ENCODE peak calls at places on chromosomes 6 and 20, in six cellular contexts. R is body of pancreas, C is left lung, K is endothelial cell of umbilical vein, Y is esophagus squamous epithelium, T is IMR-90. O is an unnamed sample.

GRCh38 chr6:71589254-71589653 is 297.1 kb upstream of the RIMS1 start:
- DNase-seq in R (no peak), C (no peak), K (no peak), Y (no peak), T (no peak), O (no peak)

GRCh38 chr20:19738936-19739335 is 19.1 kb upstream of the RIN2 start:
- DNase-seq in R (no peak), C (no peak), K (no peak), Y (no peak), T (no peak), O (no peak)

GRCh38 chr6:111997863-111998191 is 56.1 kb upstream of the CCN6 start:
- DNase-seq in R (peak; percentile 26), C (no peak), K (no peak), Y (no peak), T (no peak), O (no peak)

GRCh38 chr6:119482850-119483285 is 133.3 kb upstream of the MAN1A1 start:
- DNase-seq in R (no peak), C (no peak), K (no peak), Y (no peak), T (no peak), O (no peak)

GRCh38 chr20:13995841-13996240 is 525 bp downstream of the MACROD2 start:
- DNase-seq in R (peak; percentile 61), C (peak; percentile 85), K (peak; percentile 12), Y (no peak), T (no peak), O (peak; percentile 62)

GRCh38 chr20:46253391-46253790 is 54.9 kb downstream of the CDH22 start:
- DNase-seq in R (no peak), C (no peak), K (no peak), Y (no peak), T (no peak), O (peak; percentile 29)

GRCh38 chr6:170098428-170099170 is 192.3 kb downstream of the DLL1 start:
- DNase-seq in R (peak; percentile 4), C (no peak), K (no peak), Y (no peak), T (no peak), O (no peak)

GRCh38 chr20:4082406-4083102 is 67.2 kb upstream of the RNF24 start:
- DNase-seq in R (peak; percentile 47), C (peak; percentile 75), K (no peak), Y (no peak), T (peak; percentile 82), O (no peak)

GRCh38 chr6:111804627-111805235 is 68.5 kb downstream of the FYN start:
- DNase-seq in R (no peak), C (no peak), K (peak; percentile 81), Y (no peak), T (peak; percentile 74), O (no peak)

GRCh38 chr6:90109141-90109540 is 187.5 kb downstream of the BACH2 start:
- DNase-seq in R (no peak), C (no peak), K (no peak), Y (no peak), T (no peak), O (no peak)

GRCh38 chr6:44253307-44254101 is 3.8 kb downstream of the SLC35B2 start:
- DNase-seq in R (peak; percentile 59), C (peak; percentile 25), K (peak; percentile 40), Y (no peak), T (no peak), O (peak; percentile 77)

GRCh38 chr6:31723245-31723979 is at the start of gene MPIG6B:
- DNase-seq in R (no peak), C (no peak), K (no peak), Y (no peak), T (no peak), O (no peak)

GRCh38 chr20:19271879-19272651 is 59.6 kb downstream of the SLC24A3 start:
- DNase-seq in R (no peak), C (no peak), K (no peak), Y (no peak), T (no peak), O (no peak)

GRCh38 chr20:49411221-49411925 is 71.1 kb downstream of the KCNB1 start:
- DNase-seq in R (no peak), C (no peak), K (no peak), Y (no peak), T (no peak), O (no peak)

GRCh38 chr6:108609276-108609769 is 48.6 kb downstream of the FOXO3 start:
- DNase-seq in R (no peak), C (no peak), K (no peak), Y (no peak), T (peak; percentile 83), O (no peak)

GRCh38 chr20:19821605-19822004 is 63.5 kb downstream of the RIN2 start:
- DNase-seq in R (no peak), C (no peak), K (no peak), Y (no peak), T (no peak), O (no peak)

GRCh38 chr6:123829302-123829953 is 25.8 kb downstream of the NKAIN2 start:
- DNase-seq in R (no peak), C (no peak), K (peak; percentile 44), Y (no peak), T (peak; percentile 19), O (no peak)

GRCh38 chr20:46123482-46124245 is 5.5 kb downstream of the CD40 start:
- DNase-seq in R (no peak), C (no peak), K (no peak), Y (no peak), T (no peak), O (no peak)

GRCh38 chr20:8154636-8155035 is 22.6 kb downstream of the PLCB1 start:
- DNase-seq in R (no peak), C (no peak), K (no peak), Y (no peak), T (no peak), O (no peak)

GRCh38 chr6:87697581-87698552 is 4.2 kb downstream of the AKIRIN2 start:
- DNase-seq in R (no peak), C (no peak), K (peak; percentile 85), Y (no peak), T (peak; percentile 91), O (no peak)

DNA sequence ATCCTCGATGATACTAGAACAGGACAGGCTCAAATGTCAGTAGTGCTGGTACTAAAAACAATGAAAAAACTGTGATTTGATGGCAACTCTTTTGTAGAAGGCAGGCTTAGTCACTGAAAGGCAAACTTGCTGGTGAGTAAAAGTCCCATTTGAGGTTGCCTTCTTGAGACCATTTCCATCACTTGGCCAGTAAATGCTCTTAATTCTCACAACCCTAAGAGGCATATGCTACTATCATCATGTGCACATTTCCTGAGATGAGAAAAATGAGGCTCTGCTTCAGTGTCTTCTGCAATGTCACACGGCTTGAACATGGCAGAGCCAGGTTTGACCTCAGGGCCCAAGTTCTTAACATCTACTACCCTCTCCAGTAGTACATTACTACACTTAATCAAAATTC is 9.9 kb downstream of the AKIRIN2 start:
- DNase-seq in R (no peak), C (no peak), K (no peak), Y (no peak), T (no peak), O (no peak)
- H3K4me1 ChIP-seq in R (peaks cover 16% of the 10 kb centered on the region), C (peaks cover 32% of the 10 kb centered on the region), K (no peaks in the 10 kb centered on the region), Y (peaks cover 28% of the 10 kb centered on the region), T (peaks cover 23% of the 10 kb centered on the region), O (peaks cover 4% of the 10 kb centered on the region)

DNA sequence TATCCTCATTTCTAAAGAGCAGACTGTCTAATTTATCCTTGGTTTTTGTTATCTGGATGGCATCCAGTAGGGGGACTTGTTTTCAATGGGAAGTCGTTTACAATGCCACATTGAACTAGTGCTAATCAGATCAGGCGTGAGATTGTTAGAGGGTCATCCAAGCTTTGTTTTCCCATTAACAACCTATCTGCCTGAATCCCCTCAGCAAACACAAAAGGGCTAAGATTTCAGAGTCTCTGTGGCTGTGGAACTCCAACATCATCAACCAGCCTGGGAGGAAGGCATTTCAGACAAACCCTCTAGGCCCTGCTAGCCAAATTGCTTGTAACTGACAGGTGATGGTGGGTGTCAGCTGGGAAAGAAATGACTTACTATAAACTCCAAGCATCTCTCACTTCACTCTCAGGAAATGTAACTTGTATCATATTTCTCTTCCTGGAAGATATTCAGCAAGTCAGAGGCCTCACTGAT is 47.7 kb downstream of the COL19A1 start:
- DNase-seq in R (no peak), C (no peak), K (no peak), Y (no peak), T (peak; percentile 4), O (no peak)
- TF ChIP-seq CTCF in R (no peak), C (no peak), K (no peak), Y (no peak), T (peak; percentile 11), O (no peak)

GRCh38 chr6:144296973-144297372 is 11.8 kb downstream of the UTRN start:
- DNase-seq in R (peak; percentile 82), C (no peak), K (peak; percentile 23), Y (no peak), T (no peak), O (no peak)
- H3K4me1 ChIP-seq in R (peaks cover 59% of the 10 kb centered on the region), C (peaks cover 20% of the 10 kb centered on the region), K (peaks cover 26% of the 10 kb centered on the region), Y (no peaks in the 10 kb centered on the region), T (peaks cover 10% of the 10 kb centered on the region), O (no peaks in the 10 kb centered on the region)

GRCh38 chr6:117602151-117602898 is at the start of gene GOPC:
- DNase-seq in R (peak; percentile 98), C (peak; percentile 97), K (peak; percentile 99), Y (peak; percentile 86), T (peak; percentile 98), O (peak; percentile 96)
- TF ChIP-seq CTCF in R (no peak), C (no peak), K (peak; percentile 41), Y (no peak), T (peak; percentile 15), O (no peak)

GRCh38 chr20:1180949-1181348 is 3.8 kb downstream of the TMEM74B start:
- DNase-seq in R (no peak), C (peak; percentile 68), K (no peak), Y (no peak), T (no peak), O (no peak)
- H3K4me1 ChIP-seq in R (peaks cover 11% of the 10 kb centered on the region), C (peaks cover 3% of the 10 kb centered on the region), K (no peaks in the 10 kb centered on the region), Y (peaks cover 12% of the 10 kb centered on the region), T (no peaks in the 10 kb centered on the region), O (no peaks in the 10 kb centered on the region)

DNA sequence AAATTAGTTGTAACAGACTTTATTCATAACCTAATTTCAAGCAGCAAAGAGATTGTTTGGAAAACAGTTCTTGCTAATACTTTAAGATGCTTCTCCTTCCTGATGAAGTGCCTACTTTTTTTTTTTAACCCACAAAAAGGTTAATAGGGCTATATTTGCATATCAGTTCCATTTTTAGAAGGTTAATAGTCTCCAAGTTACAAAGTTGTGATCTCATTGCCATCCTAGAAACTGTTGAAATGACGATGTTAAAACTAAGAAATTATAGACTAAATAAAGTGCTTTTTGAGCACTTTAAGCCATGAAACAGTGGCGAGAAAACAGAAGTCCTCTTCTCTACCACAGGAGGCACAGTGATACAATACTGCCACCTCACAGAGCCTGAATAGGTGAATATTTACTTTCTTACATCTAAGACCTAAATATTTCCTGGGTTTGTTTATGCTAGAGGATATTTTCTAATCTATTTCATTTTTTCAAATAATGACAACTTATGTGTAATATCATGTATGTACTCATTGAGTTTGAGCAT is 5.3 kb downstream of the RNF144B start:
- DNase-seq in R (no peak), C (no peak), K (no peak), Y (no peak), T (no peak), O (no peak)
- TF ChIP-seq CTCF in R (no peak), C (peak; percentile 15), K (no peak), Y (no peak), T (no peak), O (no peak)